ENCODE peak calls at places on chromosomes 11 and 22, in seven cellular contexts. One of them, this sample, is unnamed.

GRCh38 chr11:132718711-132719641 is 813.3 kb downstream of the OPCML start:
- DNase-seq in coronary artery: no peak
- DNase-seq in neural progenitor cell: no peak
- DNase-seq in AG04450: no peak
- DNase-seq in A549: no peak
- DNase-seq in MM.1S: peak
- DNase-seq in bronchial epithelial cell: no peak
- DNase-seq in this sample: no peak

GRCh38 chr22:44311104-44311854 is 1.5 kb downstream of the SHISAL1 start:
- DNase-seq in A549: no peak
- DNase-seq in MM.1S: no peak
- DNase-seq in bronchial epithelial cell: no peak
- DNase-seq in neural progenitor cell: no peak
- DNase-seq in AG04450: no peak
- DNase-seq in coronary artery: no peak
- DNase-seq in this sample: no peak

GRCh38 chr11:10409207-10409661 is 45.8 kb upstream of the AMPD3 start:
- DNase-seq in bronchial epithelial cell: no peak
- DNase-seq in coronary artery: no peak
- DNase-seq in neural progenitor cell: no peak
- DNase-seq in A549: no peak
- DNase-seq in AG04450: no peak
- DNase-seq in MM.1S: no peak
- DNase-seq in this sample: no peak

GRCh38 chr11:104531075-104531474 is 367.1 kb upstream of the PDGFD start:
- DNase-seq in AG04450: no peak
- DNase-seq in MM.1S: no peak
- DNase-seq in A549: peak
- DNase-seq in neural progenitor cell: peak
- DNase-seq in bronchial epithelial cell: peak
- DNase-seq in coronary artery: no peak
- DNase-seq in this sample: peak

GRCh38 chr11:33669598-33670249 is 30.9 kb downstream of the C11orf91 start:
- DNase-seq in neural progenitor cell: no peak
- DNase-seq in MM.1S: no peak
- DNase-seq in A549: no peak
- DNase-seq in bronchial epithelial cell: no peak
- DNase-seq in AG04450: no peak
- DNase-seq in coronary artery: no peak
- DNase-seq in this sample: no peak

GRCh38 chr11:110736158-110736553 is 23.9 kb upstream of the ARHGAP20 start:
- DNase-seq in neural progenitor cell: no peak
- DNase-seq in MM.1S: no peak
- DNase-seq in coronary artery: no peak
- DNase-seq in bronchial epithelial cell: no peak
- DNase-seq in AG04450: no peak
- DNase-seq in A549: no peak
- DNase-seq in this sample: no peak

GRCh38 chr22:30305519-30305905 is 16.2 kb upstream of the CASTOR1 start:
- DNase-seq in bronchial epithelial cell: no peak
- DNase-seq in neural progenitor cell: no peak
- DNase-seq in AG04450: no peak
- DNase-seq in MM.1S: peak
- DNase-seq in A549: no peak
- DNase-seq in coronary artery: no peak
- DNase-seq in this sample: peak

GRCh38 chr22:35649026-35649553 is 844 bp downstream of the APOL6 start:
- DNase-seq in AG04450: no peak
- DNase-seq in neural progenitor cell: no peak
- DNase-seq in coronary artery: no peak
- DNase-seq in A549: no peak
- DNase-seq in bronchial epithelial cell: no peak
- DNase-seq in MM.1S: no peak
- DNase-seq in this sample: no peak

GRCh38 chr11:34791725-34792124 is 124.5 kb downstream of the APIP start:
- DNase-seq in MM.1S: peak
- DNase-seq in A549: no peak
- DNase-seq in bronchial epithelial cell: no peak
- DNase-seq in coronary artery: no peak
- DNase-seq in neural progenitor cell: no peak
- DNase-seq in AG04450: no peak
- DNase-seq in this sample: no peak

GRCh38 chr11:63880031-63880841 is 36.7 kb downstream of the RCOR2 start:
- DNase-seq in MM.1S: no peak
- DNase-seq in neural progenitor cell: peak
- DNase-seq in coronary artery: no peak
- DNase-seq in AG04450: peak
- DNase-seq in bronchial epithelial cell: no peak
- DNase-seq in A549: no peak
- DNase-seq in this sample: peak
- TF ChIP-seq CTCF in MM.1S: no peak
- TF ChIP-seq CTCF in neural progenitor cell: no peak
- TF ChIP-seq CTCF in coronary artery: no peak
- TF ChIP-seq CTCF in AG04450: no peak
- TF ChIP-seq CTCF in bronchial epithelial cell: no peak
- TF ChIP-seq CTCF in A549: no peak
- TF ChIP-seq CTCF in this sample: no peak

GRCh38 chr11:27693398-27693797 is 6.9 kb downstream of the BDNF start:
- DNase-seq in MM.1S: no peak
- DNase-seq in AG04450: no peak
- DNase-seq in bronchial epithelial cell: no peak
- DNase-seq in neural progenitor cell: no peak
- DNase-seq in coronary artery: no peak
- DNase-seq in A549: no peak
- DNase-seq in this sample: no peak

GRCh38 chr11:27688076-27688475 is 12.2 kb downstream of the BDNF start:
- DNase-seq in AG04450: no peak
- DNase-seq in coronary artery: no peak
- DNase-seq in neural progenitor cell: peak
- DNase-seq in MM.1S: no peak
- DNase-seq in A549: no peak
- DNase-seq in bronchial epithelial cell: no peak
- DNase-seq in this sample: no peak
- TF ChIP-seq CTCF in AG04450: no peak
- TF ChIP-seq CTCF in coronary artery: no peak
- TF ChIP-seq CTCF in neural progenitor cell: no peak
- TF ChIP-seq CTCF in MM.1S: no peak
- TF ChIP-seq CTCF in A549: no peak
- TF ChIP-seq CTCF in bronchial epithelial cell: no peak
- TF ChIP-seq CTCF in this sample: no peak

DNA sequence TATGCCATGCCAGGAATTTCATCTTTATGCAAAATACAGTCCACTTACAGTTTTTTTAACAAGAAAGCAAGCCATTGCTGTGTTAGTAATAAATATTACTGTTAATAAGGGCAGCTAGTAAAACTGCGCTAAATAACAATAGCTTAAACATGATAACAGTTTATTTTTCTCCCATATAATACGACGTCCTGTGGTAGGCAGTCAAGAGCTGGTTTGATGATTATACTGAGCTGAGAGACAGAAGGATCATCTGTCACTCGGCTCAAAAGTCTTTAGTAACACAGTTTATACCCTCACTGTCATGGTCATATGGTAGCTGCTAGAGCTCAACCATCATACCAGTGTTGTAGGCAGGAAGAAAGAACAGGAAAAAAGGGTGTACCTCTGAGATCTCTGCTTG is 29.1 kb upstream of the ANGPTL5 start:
- DNase-seq in coronary artery: no peak
- DNase-seq in bronchial epithelial cell: no peak
- DNase-seq in MM.1S: no peak
- DNase-seq in AG04450: no peak
- DNase-seq in neural progenitor cell: no peak
- DNase-seq in A549: no peak
- DNase-seq in this sample: no peak
- TF ChIP-seq CTCF in coronary artery: no peak
- TF ChIP-seq CTCF in bronchial epithelial cell: no peak
- TF ChIP-seq CTCF in MM.1S: no peak
- TF ChIP-seq CTCF in AG04450: no peak
- TF ChIP-seq CTCF in neural progenitor cell: no peak
- TF ChIP-seq CTCF in A549: no peak
- TF ChIP-seq CTCF in this sample: no peak

DNA sequence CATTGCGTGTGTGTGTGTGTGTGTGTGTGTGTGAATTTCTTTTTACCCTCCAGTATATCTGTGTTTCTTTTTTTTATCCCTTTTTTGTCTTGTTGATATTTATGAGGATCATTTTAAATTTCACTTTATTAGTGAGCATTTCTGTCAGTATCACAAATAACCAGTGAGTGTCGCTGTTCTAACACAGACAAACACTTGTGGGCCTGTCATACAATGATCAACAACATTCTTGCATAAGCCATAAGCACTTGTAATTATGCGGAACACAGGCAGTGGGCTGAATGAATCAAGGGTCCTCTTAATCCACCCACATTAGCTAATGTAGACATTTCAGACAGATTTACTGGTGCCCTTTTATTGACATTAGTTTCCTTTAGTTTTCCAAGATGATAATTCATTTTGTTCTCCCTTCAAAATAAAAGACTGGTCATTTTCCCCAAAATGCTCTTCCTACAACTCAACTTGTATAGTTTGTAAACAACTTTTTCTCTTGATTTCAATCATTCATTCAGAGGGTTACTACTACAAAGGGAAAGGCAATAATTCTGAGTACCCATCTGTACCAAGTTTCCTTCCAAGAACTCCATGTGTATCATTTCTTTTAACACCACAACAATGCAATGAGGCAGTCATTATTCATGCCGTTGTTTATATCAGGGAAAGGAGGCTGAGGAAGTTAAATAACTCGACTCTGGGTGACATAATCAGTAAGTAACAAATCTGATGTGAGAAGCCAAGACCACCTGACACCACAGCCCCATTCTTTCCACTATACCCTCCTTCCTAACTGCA is 34.6 kb upstream of the ANO3 start:
- DNase-seq in bronchial epithelial cell: peak
- DNase-seq in AG04450: peak
- DNase-seq in A549: peak
- DNase-seq in neural progenitor cell: peak
- DNase-seq in coronary artery: no peak
- DNase-seq in MM.1S: peak
- DNase-seq in this sample: peak
- TF ChIP-seq CTCF in bronchial epithelial cell: peak
- TF ChIP-seq CTCF in AG04450: peak
- TF ChIP-seq CTCF in A549: peak
- TF ChIP-seq CTCF in neural progenitor cell: peak
- TF ChIP-seq CTCF in coronary artery: peak
- TF ChIP-seq CTCF in MM.1S: peak
- TF ChIP-seq CTCF in this sample: peak

GRCh38 chr11:107576497-107577086 is 11.1 kb upstream of the ALKBH8 start:
- DNase-seq in bronchial epithelial cell: peak
- DNase-seq in AG04450: no peak
- DNase-seq in coronary artery: no peak
- DNase-seq in A549: no peak
- DNase-seq in neural progenitor cell: peak
- DNase-seq in MM.1S: peak
- DNase-seq in this sample: peak
- TF ChIP-seq CTCF in bronchial epithelial cell: peak
- TF ChIP-seq CTCF in AG04450: peak
- TF ChIP-seq CTCF in coronary artery: peak
- TF ChIP-seq CTCF in A549: peak
- TF ChIP-seq CTCF in neural progenitor cell: peak
- TF ChIP-seq CTCF in MM.1S: peak
- TF ChIP-seq CTCF in this sample: peak

DNA sequence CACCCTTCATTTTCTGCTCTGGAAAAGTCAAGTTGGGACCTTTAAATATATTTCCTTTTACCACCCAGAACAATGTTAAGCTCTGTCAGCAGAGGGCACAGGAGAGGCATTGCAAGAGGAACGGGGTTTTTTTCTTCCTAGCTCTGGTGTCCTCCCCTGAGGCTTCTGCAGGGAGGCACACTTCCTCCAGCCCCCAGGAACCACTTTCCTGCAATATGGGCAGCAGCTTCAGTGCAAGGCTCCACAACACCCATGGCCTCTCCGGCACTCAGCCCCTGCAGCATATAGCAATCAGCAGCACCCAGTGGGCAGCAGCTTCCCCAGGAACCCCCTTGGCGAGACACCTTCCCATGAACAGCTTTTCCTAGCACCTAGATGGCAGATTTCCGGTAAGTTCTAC is 101.4 kb downstream of the SYT9 start:
- DNase-seq in MM.1S: peak
- DNase-seq in bronchial epithelial cell: peak
- DNase-seq in AG04450: no peak
- DNase-seq in neural progenitor cell: peak
- DNase-seq in A549: peak
- DNase-seq in coronary artery: no peak
- DNase-seq in this sample: peak
- TF ChIP-seq CTCF in MM.1S: peak
- TF ChIP-seq CTCF in bronchial epithelial cell: peak
- TF ChIP-seq CTCF in AG04450: peak
- TF ChIP-seq CTCF in neural progenitor cell: peak
- TF ChIP-seq CTCF in A549: peak
- TF ChIP-seq CTCF in coronary artery: no peak
- TF ChIP-seq CTCF in this sample: peak

GRCh38 chr11:122633219-122633829 is 22.2 kb upstream of the UBASH3B start:
- DNase-seq in MM.1S: peak
- DNase-seq in bronchial epithelial cell: peak
- DNase-seq in coronary artery: no peak
- DNase-seq in A549: peak
- DNase-seq in neural progenitor cell: peak
- DNase-seq in AG04450: no peak
- DNase-seq in this sample: peak
- TF ChIP-seq CTCF in MM.1S: peak
- TF ChIP-seq CTCF in bronchial epithelial cell: peak
- TF ChIP-seq CTCF in coronary artery: no peak
- TF ChIP-seq CTCF in A549: peak
- TF ChIP-seq CTCF in neural progenitor cell: peak
- TF ChIP-seq CTCF in AG04450: peak
- TF ChIP-seq CTCF in this sample: peak

GRCh38 chr22:26168934-26169311 is 339 bp upstream of the SEZ6L start:
- DNase-seq in coronary artery: no peak
- DNase-seq in MM.1S: no peak
- DNase-seq in neural progenitor cell: no peak
- DNase-seq in A549: no peak
- DNase-seq in bronchial epithelial cell: no peak
- DNase-seq in AG04450: no peak
- DNase-seq in this sample: no peak

GRCh38 chr22:26170112-26170492 is 840 bp downstream of the SEZ6L start:
- DNase-seq in A549: no peak
- DNase-seq in coronary artery: no peak
- DNase-seq in bronchial epithelial cell: no peak
- DNase-seq in MM.1S: no peak
- DNase-seq in AG04450: no peak
- DNase-seq in neural progenitor cell: peak
- DNase-seq in this sample: no peak

GRCh38 chr22:26169312-26170111 is at the start of gene SEZ6L:
- DNase-seq in MM.1S: no peak
- DNase-seq in coronary artery: no peak
- DNase-seq in bronchial epithelial cell: no peak
- DNase-seq in neural progenitor cell: peak
- DNase-seq in AG04450: no peak
- DNase-seq in A549: no peak
- DNase-seq in this sample: no peak

GRCh38 chr22:26172389-26172990 is 3.2 kb downstream of the SEZ6L start:
- DNase-seq in A549: peak
- DNase-seq in coronary artery: no peak
- DNase-seq in neural progenitor cell: peak
- DNase-seq in bronchial epithelial cell: peak
- DNase-seq in MM.1S: peak
- DNase-seq in AG04450: no peak
- DNase-seq in this sample: peak

GRCh38 chr22:26170795-26171194 is 1.5 kb downstream of the SEZ6L start:
- DNase-seq in bronchial epithelial cell: no peak
- DNase-seq in coronary artery: no peak
- DNase-seq in MM.1S: no peak
- DNase-seq in neural progenitor cell: peak
- DNase-seq in AG04450: no peak
- DNase-seq in A549: no peak
- DNase-seq in this sample: no peak
- TF ChIP-seq CTCF in bronchial epithelial cell: no peak
- TF ChIP-seq CTCF in coronary artery: no peak
- TF ChIP-seq CTCF in MM.1S: no peak
- TF ChIP-seq CTCF in neural progenitor cell: peak
- TF ChIP-seq CTCF in AG04450: no peak
- TF ChIP-seq CTCF in A549: no peak
- TF ChIP-seq CTCF in this sample: no peak

GRCh38 chr11:102683277-102683676 is 22.3 kb downstream of the MMP27 start:
- DNase-seq in MM.1S: no peak
- DNase-seq in AG04450: no peak
- DNase-seq in neural progenitor cell: peak
- DNase-seq in coronary artery: no peak
- DNase-seq in bronchial epithelial cell: no peak
- DNase-seq in A549: peak
- DNase-seq in this sample: peak
- TF ChIP-seq CTCF in MM.1S: no peak
- TF ChIP-seq CTCF in AG04450: peak
- TF ChIP-seq CTCF in neural progenitor cell: no peak
- TF ChIP-seq CTCF in coronary artery: no peak
- TF ChIP-seq CTCF in bronchial epithelial cell: no peak
- TF ChIP-seq CTCF in A549: no peak
- TF ChIP-seq CTCF in this sample: no peak